ENCODE peak calls at places on chromosomes 2 and 18, in four cellular contexts. W is body of pancreas, J is sigmoid colon, U is H1. S is an unnamed sample.

GRCh38 chr2:231199219-231199618 is 788 bp downstream of the ARMC9 start:
- DNase-seq in J (peak), W (no peak), U (no peak), S (no peak)

GRCh38 chr2:240948905-240949790 is 43.0 kb downstream of the CROCC2 start:
- DNase-seq in J (peak), U (peak), W (no peak), S (no peak)

GRCh38 chr2:71944183-71944550 is 203.5 kb downstream of the CYP26B1 start:
- DNase-seq in U (no peak), J (no peak), W (no peak), S (no peak)

GRCh38 chr2:225820828-225821227 is 421.3 kb downstream of the NYAP2 start:
- DNase-seq in W (no peak), U (no peak), J (no peak), S (no peak)

GRCh38 chr2:120736955-120737801 is 1.5 kb downstream of the GLI2 start:
- DNase-seq in J (peak), W (no peak), U (peak), S (no peak)

GRCh38 chr2:239589855-239590254 is 189.0 kb upstream of the HDAC4 start:
- DNase-seq in J (peak), U (no peak), W (no peak), S (no peak)

GRCh38 chr2:19868705-19869550 is 32.9 kb downstream of the TTC32 start:
- DNase-seq in J (peak), U (peak), W (no peak), S (no peak)

GRCh38 chr18:24736686-24737085 is 276.2 kb downstream of the HRH4 start:
- DNase-seq in W (no peak), U (no peak), J (no peak), S (no peak)

GRCh38 chr18:11108956-11109355 is 40.4 kb downstream of the PIEZO2 start:
- DNase-seq in J (no peak), W (no peak), U (no peak), S (no peak)

GRCh38 chr2:165376571-165376975 is 92.9 kb upstream of the CSRNP3 start:
- DNase-seq in W (no peak), U (no peak), J (no peak), S (peak)

GRCh38 chr2:98869272-98869641 is 66.8 kb downstream of the CRACDL start:
- DNase-seq in J (no peak), W (peak), U (no peak), S (no peak)

GRCh38 chr2:191018048-191018447 is 4.1 kb upstream of the STAT1 start:
- DNase-seq in U (no peak), J (no peak), W (no peak), S (no peak)

GRCh38 chr18:70781860-70782453 is 493.1 kb downstream of the SOCS6 start:
- DNase-seq in J (no peak), U (peak), W (peak), S (peak)

GRCh38 chr18:31213641-31214040 is 51.0 kb upstream of the DSC1 start:
- DNase-seq in U (no peak), J (no peak), W (no peak), S (no peak)

GRCh38 chr2:191938779-191939178 is 91.9 kb upstream of the CAVIN2 start:
- DNase-seq in U (no peak), W (no peak), J (no peak), S (no peak)

GRCh38 chr2:226118471-226119429 is 680.9 kb downstream of the IRS1 start:
- DNase-seq in U (no peak), W (no peak), J (peak), S (no peak)

GRCh38 chr2:78940998-78941397 is 84.5 kb upstream of the REG3G start:
- DNase-seq in U (no peak), J (no peak), W (no peak), S (peak)

GRCh38 chr2:235500761-235501662 is 7.2 kb downstream of the AGAP1 start:
- DNase-seq in J (no peak), W (no peak), U (no peak), S (peak)

GRCh38 chr2:51084750-51085149 is 52.8 kb upstream of the NRXN1 start:
- DNase-seq in J (no peak), U (no peak), W (no peak), S (no peak)

GRCh38 chr2:149342509-149342908 is 12.1 kb downstream of the LYPD6 start:
- DNase-seq in W (no peak), U (no peak), J (no peak), S (no peak)

GRCh38 chr2:56531668-56532420 is 348.1 kb downstream of the CCDC85A start:
- DNase-seq in U (no peak), W (no peak), J (no peak), S (no peak)

GRCh38 chr2:38465789-38466127 is 88.7 kb upstream of the ATL2 start:
- DNase-seq in U (peak), W (peak), J (no peak), S (peak)

GRCh38 chr2:148965596-148966431 is 72.7 kb upstream of the LYPD6B start:
- DNase-seq in W (no peak), J (no peak), U (no peak), S (no peak)

GRCh38 chr2:54894467-54894866 is 155.8 kb downstream of the RTN4 start:
- DNase-seq in W (no peak), U (no peak), J (no peak), S (peak)

GRCh38 chr2:183993052-183993451 is 605.3 kb upstream of the ZNF804A start:
- DNase-seq in W (no peak), J (no peak), U (no peak), S (no peak)

GRCh38 chr2:96336104-96336775 is 674 bp downstream of the NCAPH start:
- DNase-seq in U (no peak), W (no peak), J (no peak), S (no peak)

GRCh38 chr18:75247041-75247551 is 36.5 kb downstream of the TSHZ1 start:
- DNase-seq in U (no peak), W (no peak), J (no peak), S (no peak)

GRCh38 chr2:11576398-11576797 is 42.6 kb downstream of the GREB1 start:
- DNase-seq in W (no peak), J (no peak), U (no peak), S (no peak)

GRCh38 chr2:191376981-191377629 is 131.9 kb downstream of the MYO1B start:
- DNase-seq in W (peak), U (no peak), J (peak), S (peak)

GRCh38 chr2:70596739-70597138 is 43.1 kb upstream of the TGFA start:
- DNase-seq in W (no peak), J (no peak), U (no peak), S (peak)

GRCh38 chr18:50193796-50194622 is 938 bp downstream of the MYO5B start:
- DNase-seq in J (no peak), U (peak), W (peak), S (no peak)

DNA sequence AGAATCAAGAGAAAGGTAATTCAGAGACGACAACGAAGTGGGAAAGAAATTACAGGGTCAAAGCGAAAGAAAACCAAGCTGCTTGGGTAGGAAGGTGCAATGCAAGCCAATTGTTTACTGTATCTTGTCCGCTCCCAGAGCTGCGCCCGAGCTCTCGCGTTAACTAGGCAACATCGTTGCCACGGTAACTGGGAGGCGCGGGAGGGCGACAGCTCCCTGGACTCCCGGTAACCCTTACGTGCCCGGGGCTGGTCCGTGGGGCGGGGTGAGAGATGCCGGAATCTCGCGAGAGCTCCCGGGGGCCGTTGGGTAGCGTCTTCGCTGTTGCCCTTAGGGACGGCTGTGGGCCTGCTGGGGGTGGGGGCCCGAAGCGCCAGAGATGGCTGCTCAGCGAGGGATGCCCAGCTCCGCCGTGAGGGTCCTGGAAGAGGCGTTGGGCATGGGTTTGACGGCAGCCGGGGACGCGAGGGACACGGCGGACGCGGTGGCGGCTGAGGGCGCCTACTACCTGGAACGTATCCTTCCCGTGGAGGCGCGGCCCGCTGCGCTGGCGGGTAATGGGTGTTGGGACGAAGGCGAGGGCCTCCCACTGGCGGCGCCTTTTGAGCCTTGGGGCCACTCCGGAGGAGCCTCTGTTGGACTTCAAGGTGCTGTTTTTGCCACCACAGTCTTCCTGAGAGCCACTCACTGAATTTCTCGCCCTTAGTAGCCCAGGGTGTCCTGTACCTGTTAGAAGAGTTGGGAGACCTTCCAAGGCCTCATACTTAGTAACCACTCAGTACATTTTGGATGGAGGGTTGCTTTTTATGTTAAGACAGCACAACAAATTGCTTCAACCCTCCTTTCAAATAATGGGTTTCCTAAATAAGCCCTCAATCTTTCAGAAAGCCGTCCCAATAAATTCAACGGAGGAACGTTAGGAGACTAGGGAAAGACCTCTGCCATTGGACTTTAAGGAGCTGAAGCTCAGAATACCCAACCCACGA is at the start of gene SPAG16:
- DNase-seq in J (peak), W (peak), U (peak), S (peak)
- TF ChIP-seq POLR2A in J (no peak), W (peak), U (peak), S (peak)

GRCh38 chr2:173079141-173079540 is 3.5 kb downstream of the MAP3K20 start:
- DNase-seq in J (no peak), W (no peak), U (no peak), S (no peak)

GRCh38 chr2:173077506-173078177 is 2.0 kb downstream of the MAP3K20 start:
- DNase-seq in U (no peak), J (no peak), W (no peak), S (peak)

GRCh38 chr2:173075781-173076556 is at the start of gene MAP3K20:
- DNase-seq in J (peak), W (peak), U (peak), S (peak)

GRCh38 chr2:173075056-173075780 is 428 bp upstream of the MAP3K20 start:
- DNase-seq in U (no peak), J (no peak), W (no peak), S (no peak)

DNA sequence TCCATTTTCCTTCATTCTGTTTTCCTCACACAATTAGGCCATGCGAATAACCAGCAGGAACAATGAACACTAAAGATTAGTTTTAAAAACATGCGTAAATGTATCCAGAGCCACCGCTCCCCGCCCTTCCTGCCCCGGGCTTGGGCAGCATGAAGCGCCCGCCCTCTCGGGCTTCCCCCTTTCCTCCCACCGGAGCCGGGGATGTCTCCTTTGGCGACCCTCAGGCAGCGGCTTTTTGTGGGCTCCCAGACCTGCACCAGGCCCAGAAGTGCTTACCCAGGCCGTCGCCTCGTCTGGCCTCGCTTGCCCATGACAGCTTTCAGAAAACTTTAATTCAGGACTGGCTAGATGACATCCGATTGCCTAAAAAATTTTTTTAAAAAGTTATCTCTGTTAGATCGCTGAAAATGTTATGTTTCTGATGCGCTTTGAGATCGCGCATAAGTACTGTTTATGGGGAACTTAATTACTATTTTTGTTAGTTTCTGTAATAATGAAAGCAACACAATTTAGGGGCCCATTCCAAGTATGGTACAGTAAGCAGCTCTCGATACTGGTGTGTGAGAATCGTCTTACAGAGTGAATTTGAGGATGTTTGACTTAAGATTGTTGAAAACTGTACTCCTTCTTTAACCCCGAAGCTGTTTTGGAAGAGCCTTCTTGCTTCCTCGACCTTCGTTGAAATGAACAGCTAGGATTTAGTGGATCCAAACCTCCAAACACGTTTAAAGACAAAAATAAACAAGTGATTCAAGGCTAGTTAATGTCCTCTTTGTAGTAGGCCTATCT is 1.1 kb downstream of the MAP3K20 start:
- DNase-seq in W (peak), J (peak), U (no peak), S (peak)
- TF ChIP-seq POLR2A in W (no peak), J (no peak), U (no peak), S (no peak)

DNA sequence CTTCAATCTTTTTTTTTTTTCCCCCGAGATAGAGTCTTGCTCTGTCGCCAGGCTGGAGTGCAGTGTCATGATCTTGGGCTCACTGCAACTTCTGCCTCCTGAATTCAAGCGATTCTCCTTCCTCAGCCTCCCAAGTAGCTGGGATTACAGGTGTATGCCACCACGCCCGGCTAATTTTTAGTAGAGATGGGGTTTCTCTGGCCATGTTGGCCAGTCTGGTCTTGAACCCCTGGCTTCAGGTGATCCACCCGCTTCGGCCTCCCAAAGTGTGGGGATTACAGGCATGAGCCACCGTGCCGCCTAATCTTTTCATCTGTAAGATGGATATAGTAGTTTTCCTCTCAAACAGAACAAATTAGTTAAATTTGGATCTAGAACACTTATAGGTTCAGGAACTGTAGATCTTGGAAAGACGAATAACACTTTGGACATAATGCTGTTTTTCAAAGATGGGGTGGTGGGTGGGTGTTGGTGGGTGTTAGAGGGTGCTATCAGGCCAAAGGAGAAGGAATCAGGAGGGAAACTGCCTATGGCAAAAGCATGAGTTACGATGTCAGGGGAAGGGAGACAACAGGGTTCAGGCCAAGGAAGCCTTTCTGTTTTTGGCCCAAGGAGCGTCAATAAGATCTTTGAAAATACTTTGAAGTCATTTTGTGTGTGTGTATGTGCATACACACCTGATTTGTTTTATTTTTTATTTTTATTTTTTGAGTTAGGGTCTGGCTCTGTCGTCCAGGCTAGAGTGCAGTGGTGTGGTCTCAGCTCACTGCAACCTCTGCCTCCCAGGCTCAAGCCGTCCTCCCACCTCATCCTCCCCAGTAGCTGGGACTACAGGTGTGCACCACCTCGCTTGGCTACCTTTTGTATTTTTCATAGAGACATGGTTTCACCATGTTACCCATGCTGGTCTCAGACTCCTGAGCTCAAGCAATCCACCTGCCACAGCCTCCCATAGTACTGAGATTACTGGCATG is 6.8 kb downstream of the RPL37A start:
- DNase-seq in W (no peak), J (no peak), U (no peak), S (no peak)
- TF ChIP-seq POLR2A in W (no peak), J (no peak), U (no peak), S (peak)

DNA sequence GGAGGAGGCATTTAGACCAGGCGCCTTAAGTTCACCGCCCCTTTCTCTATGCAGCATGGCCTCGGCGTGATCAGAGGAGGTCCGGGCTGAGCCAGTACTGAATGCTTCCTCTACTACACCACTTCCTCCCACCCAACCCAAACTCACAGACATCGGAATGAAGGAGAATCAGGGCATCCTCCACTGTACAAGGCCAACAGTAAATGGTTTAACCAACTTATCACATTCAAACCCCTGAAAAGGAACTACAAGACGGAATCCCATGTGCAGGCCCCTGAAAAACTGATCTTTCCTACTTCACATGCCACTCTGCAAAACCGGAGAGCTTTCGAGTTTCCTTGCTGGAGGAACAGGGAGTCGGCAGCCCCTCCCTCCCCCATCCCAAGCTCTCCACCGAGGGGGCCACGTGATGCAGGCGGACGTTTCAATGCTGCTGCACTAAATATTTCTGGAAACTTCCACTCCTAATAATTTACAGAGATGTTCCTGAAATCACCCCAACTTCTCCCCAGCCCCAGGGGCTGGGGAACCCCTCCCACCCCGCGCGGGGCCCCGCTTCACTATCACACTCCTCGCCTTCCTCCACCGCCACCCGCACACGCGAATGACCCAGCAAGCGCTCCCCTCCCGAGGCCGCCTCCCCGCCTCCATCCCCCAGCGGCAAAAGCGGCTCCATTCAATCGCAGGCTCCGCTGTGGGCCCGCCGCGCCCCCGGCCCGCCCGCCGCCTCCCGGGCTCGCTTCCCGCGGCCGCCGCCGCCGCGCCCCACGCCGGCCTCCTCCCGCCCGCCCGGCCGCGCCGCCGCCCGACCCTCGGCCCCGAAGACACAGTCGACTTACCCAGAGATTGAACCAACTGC is 1.2 kb downstream of the XPO1 start:
- DNase-seq in W (peak), J (peak), U (peak), S (no peak)
- TF ChIP-seq POLR2A in W (peak), J (no peak), U (peak), S (peak)

GRCh38 chr2:201120500-201120899 is 4.5 kb downstream of the CFLAR start:
- DNase-seq in J (no peak), W (no peak), U (no peak), S (no peak)

GRCh38 chr2:201116115-201116958 is at the start of gene CFLAR:
- DNase-seq in J (peak), U (no peak), W (peak), S (peak)

GRCh38 chr2:201118957-201119848 is 3.2 kb downstream of the CFLAR start:
- DNase-seq in W (no peak), J (no peak), U (no peak), S (peak)

GRCh38 chr2:201116959-201117734 is 1.2 kb downstream of the CFLAR start:
- DNase-seq in W (peak), U (no peak), J (peak), S (peak)

DNA sequence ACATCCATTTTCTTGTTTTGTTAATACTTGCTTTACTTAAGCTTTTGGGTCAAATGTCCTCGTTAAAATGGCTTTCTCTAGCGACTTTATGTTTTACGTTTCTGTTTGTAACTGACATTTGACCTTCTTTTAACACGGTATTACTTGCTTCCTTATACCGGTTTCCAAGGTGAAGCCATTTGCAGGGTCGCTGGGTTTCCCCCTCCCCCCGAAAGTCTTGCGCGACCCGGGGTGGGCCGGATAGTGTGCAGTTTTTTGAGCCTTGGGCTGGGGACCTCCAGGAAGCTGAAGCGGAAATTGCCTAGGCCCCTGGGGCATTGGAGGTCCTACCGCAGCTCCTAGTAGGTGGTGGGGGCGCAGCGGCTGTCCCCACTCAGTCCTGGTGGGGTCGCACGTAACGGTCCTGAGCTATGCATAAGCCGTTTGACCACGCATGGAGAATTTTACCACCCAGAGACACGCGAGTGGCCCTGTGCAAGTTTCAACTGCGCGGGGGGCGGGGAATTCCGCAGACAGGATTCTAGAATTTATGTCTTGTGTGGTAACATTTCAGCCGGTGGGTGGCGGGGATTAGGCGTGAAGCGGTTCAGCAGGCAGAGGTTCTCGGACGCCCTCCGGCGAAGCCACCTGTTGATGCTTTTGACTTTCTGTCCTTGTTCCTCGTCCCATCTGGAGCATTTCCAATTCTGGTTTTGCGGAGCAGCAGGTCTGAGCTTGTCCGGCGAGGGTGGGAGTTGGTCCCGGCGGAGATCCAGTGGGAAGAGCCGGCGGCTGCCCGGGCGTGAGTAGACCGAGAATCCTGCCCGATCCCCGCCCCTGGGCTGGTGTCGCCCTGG is 2.4 kb downstream of the CFLAR start:
- DNase-seq in U (peak), W (peak), J (peak), S (peak)
- TF ChIP-seq POLR2A in U (no peak), W (peak), J (peak), S (peak)